ENCODE peak calls at places on chromosome X, in ten cellular contexts. K is gastrocnemius medialis; R is naive thymus-derived CD4-positive, alpha-beta T cell; I is upper lobe of right lung; A is K562; N is left lung; O is foreskin keratinocyte; W is CD4-positive, alpha-beta T cell; M is right lobe of liver; B is CD8-positive, alpha-beta T cell. G is an unnamed sample. For H3K27me3, the result is how much of the 10 kb centered on the place peaks cover.

GRCh38 chrX:14064632-14065432 is 35.1 kb upstream of the GEMIN8 start:
- ATAC-seq in K (no peak), R (no peak), I (no peak), A (peak), N (no peak), O (no peak), W (no peak), M (no peak), B (no peak), G (no peak)

GRCh38 chrX:20414781-20415445 is 148.2 kb upstream of the RPS6KA3 start:
- ATAC-seq in K (no peak), R (no peak), I (no peak), A (no peak), N (no peak), O (no peak), W (peak), M (no peak), B (peak), G (no peak)

GRCh38 chrX:47264507-47265173 is 31.8 kb downstream of the USP11 start:
- ATAC-seq in K (no peak), R (no peak), I (peak), A (peak), N (no peak), O (peak), W (no peak), M (no peak), B (no peak), G (no peak)

GRCh38 chrX:27186671-27187070 is 276.5 kb downstream of the PPP4R3C start:
- ATAC-seq in K (no peak), R (no peak), I (peak), A (no peak), N (peak), O (no peak), W (no peak), M (peak), B (no peak), G (no peak)

GRCh38 chrX:129940721-129941120 is 34.8 kb downstream of the UTP14A start:
- ATAC-seq in K (no peak), R (no peak), I (no peak), A (no peak), N (no peak), O (no peak), W (no peak), M (no peak), B (no peak), G (no peak)

GRCh38 chrX:78024349-78025108 is 55.1 kb upstream of the PGAM4 start:
- ATAC-seq in K (no peak), R (peak), I (peak), A (peak), N (peak), O (peak), W (peak), M (peak), B (peak), G (no peak)

GRCh38 chrX:41909068-41909467 is 14.3 kb downstream of the CASK start:
- ATAC-seq in K (no peak), R (peak), I (no peak), A (no peak), N (no peak), O (no peak), W (peak), M (no peak), B (peak), G (no peak)

GRCh38 chrX:1521459-1521956 is 15.5 kb downstream of the P2RY8 start:
- ATAC-seq in K (no peak), R (peak), I (peak), A (peak), N (peak), O (no peak), W (peak), M (peak), B (peak), G (no peak)

GRCh38 chrX:1420371-1420770 is 28.5 kb upstream of the SLC25A6 start:
- ATAC-seq in K (no peak), R (no peak), I (no peak), A (peak), N (no peak), O (no peak), W (no peak), M (peak), B (no peak), G (no peak)

GRCh38 chrX:152642931-152643525 is 5.3 kb downstream of the GABRQ start:
- ATAC-seq in K (no peak), R (no peak), I (no peak), A (no peak), N (no peak), O (no peak), W (no peak), M (no peak), B (no peak), G (no peak)

GRCh38 chrX:46209768-46210167 is 335.5 kb downstream of the ZNF674 start:
- ATAC-seq in K (no peak), R (no peak), I (no peak), A (no peak), N (peak), O (peak), W (no peak), M (no peak), B (no peak), G (no peak)

GRCh38 chrX:40366661-40367060 is 214.1 kb upstream of the ATP6AP2 start:
- ATAC-seq in K (no peak), R (no peak), I (no peak), A (no peak), N (no peak), O (no peak), W (no peak), M (no peak), B (no peak), G (no peak)

GRCh38 chrX:38305971-38306370 is 21.3 kb downstream of the RPGR start:
- ATAC-seq in K (peak), R (no peak), I (no peak), A (no peak), N (no peak), O (no peak), W (no peak), M (peak), B (no peak), G (peak)

GRCh38 chrX:24203072-24203808 is 53.7 kb downstream of the ZFX start:
- ATAC-seq in K (peak), R (no peak), I (no peak), A (no peak), N (no peak), O (no peak), W (no peak), M (peak), B (no peak), G (no peak)

GRCh38 chrX:135421932-135422809 is at the start of gene SMIM10L2A:
- ATAC-seq in K (peak), R (peak), I (no peak), A (peak), N (no peak), O (peak), W (peak), M (no peak), B (peak), G (no peak)

GRCh38 chrX:40473460-40474204 is 107.1 kb upstream of the ATP6AP2 start:
- ATAC-seq in K (no peak), R (no peak), I (no peak), A (no peak), N (no peak), O (no peak), W (no peak), M (no peak), B (no peak), G (no peak)

GRCh38 chrX:21944136-21944615 is 3.7 kb downstream of the SMS start:
- ATAC-seq in K (no peak), R (no peak), I (no peak), A (no peak), N (no peak), O (peak), W (no peak), M (no peak), B (no peak), G (no peak)

GRCh38 chrX:49072712-49073095 is 1.1 kb downstream of the PRAF2 start:
- ATAC-seq in K (no peak), R (no peak), I (no peak), A (peak), N (no peak), O (no peak), W (no peak), M (no peak), B (no peak), G (no peak)

GRCh38 chrX:24590111-24590510 is 57.0 kb downstream of the PCYT1B start:
- ATAC-seq in K (no peak), R (no peak), I (no peak), A (no peak), N (no peak), O (no peak), W (no peak), M (no peak), B (no peak), G (no peak)

GRCh38 chrX:63754141-63754859 is 30.7 kb downstream of the ARHGEF9 start:
- ATAC-seq in K (peak), R (peak), I (peak), A (no peak), N (peak), O (peak), W (peak), M (peak), B (peak), G (no peak)

GRCh38 chrX:43405191-43405590 is 250.9 kb upstream of the MAOA start:
- ATAC-seq in K (no peak), R (no peak), I (no peak), A (no peak), N (no peak), O (no peak), W (no peak), M (no peak), B (no peak), G (no peak)

GRCh38 chrX:33725556-33726232 is 406.4 kb downstream of the FAM47A start:
- ATAC-seq in K (peak), R (no peak), I (peak), A (no peak), N (peak), O (peak), W (no peak), M (no peak), B (no peak), G (peak)

GRCh38 chrX:78119521-78120227 is 15.6 kb downstream of the PGK1 start:
- ATAC-seq in K (no peak), R (peak), I (no peak), A (peak), N (peak), O (peak), W (peak), M (peak), B (peak), G (no peak)

GRCh38 chrX:138759217-138759943 is 47.9 kb upstream of the FGF13 start:
- ATAC-seq in K (peak), R (no peak), I (peak), A (no peak), N (peak), O (no peak), W (no peak), M (no peak), B (no peak), G (no peak)

GRCh38 chrX:138763761-138764160 is 52.2 kb upstream of the FGF13 start:
- ATAC-seq in K (no peak), R (no peak), I (no peak), A (no peak), N (no peak), O (no peak), W (no peak), M (no peak), B (no peak), G (no peak)

GRCh38 chrX:138769918-138770317 is 58.4 kb upstream of the FGF13 start:
- ATAC-seq in K (no peak), R (no peak), I (no peak), A (no peak), N (no peak), O (no peak), W (no peak), M (no peak), B (no peak), G (no peak)

GRCh38 chrX:138761380-138761779 is 49.9 kb upstream of the FGF13 start:
- ATAC-seq in K (no peak), R (no peak), I (no peak), A (no peak), N (no peak), O (no peak), W (no peak), M (peak), B (no peak), G (no peak)

GRCh38 chrX:138765061-138765460 is 53.5 kb upstream of the FGF13 start:
- ATAC-seq in K (no peak), R (no peak), I (no peak), A (no peak), N (no peak), O (no peak), W (no peak), M (no peak), B (no peak), G (no peak)
- H3K27me3 ChIP-seq in K (under half), R (under half), I (under half), A (under half), N (under half), O (under half), W (under half), M (under half), B (under half), G (under half)

GRCh38 chrX:86210772-86211171 is 62.5 kb downstream of the DACH2 start:
- ATAC-seq in K (no peak), R (no peak), I (no peak), A (no peak), N (no peak), O (no peak), W (no peak), M (no peak), B (no peak), G (no peak)
- H3K27me3 ChIP-seq in K (under half), R (under half), I (under half), A (under half), N (under half), O (under half), W (under half), M (under half), B (under half), G (under half)

DNA sequence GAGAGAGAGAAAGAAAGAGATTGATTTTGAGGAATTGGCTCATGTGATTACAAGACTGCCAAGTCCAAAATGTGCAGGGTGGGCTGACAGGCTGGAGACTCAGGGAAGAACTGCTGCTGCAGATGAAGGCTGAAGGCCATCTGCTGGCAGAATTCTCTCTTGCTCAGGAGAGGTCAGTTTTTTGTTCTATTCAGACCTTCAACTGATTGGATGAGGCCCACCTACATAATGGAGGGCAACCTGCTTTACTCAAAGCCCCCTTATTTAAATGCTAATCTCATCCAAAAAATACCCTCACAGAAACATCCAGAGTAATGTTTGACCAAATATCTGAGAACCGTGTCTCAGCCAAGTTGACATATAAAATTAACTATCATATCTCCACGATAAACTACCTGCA is 38.2 kb upstream of the MAMLD1 start:
- ATAC-seq in K (no peak), R (no peak), I (no peak), A (no peak), N (no peak), O (no peak), W (no peak), M (no peak), B (no peak), G (no peak)
- H3K27me3 ChIP-seq in K (under half), R (under half), I (under half), A (under half), N (under half), O (under half), W (under half), M (under half), B (under half), G (under half)

GRCh38 chrX:132393090-132393884 is 95.6 kb downstream of the MBNL3 start:
- ATAC-seq in K (no peak), R (no peak), I (no peak), A (no peak), N (no peak), O (no peak), W (no peak), M (no peak), B (no peak), G (no peak)

GRCh38 chrX:132395059-132395458 is 93.8 kb downstream of the MBNL3 start:
- ATAC-seq in K (no peak), R (no peak), I (no peak), A (no peak), N (no peak), O (no peak), W (no peak), M (no peak), B (no peak), G (no peak)

GRCh38 chrX:132390817-132391216 is 98.0 kb downstream of the MBNL3 start:
- ATAC-seq in K (no peak), R (no peak), I (no peak), A (no peak), N (no peak), O (no peak), W (no peak), M (no peak), B (no peak), G (no peak)

GRCh38 chrX:132395645-132396044 is 93.2 kb downstream of the MBNL3 start:
- ATAC-seq in K (no peak), R (no peak), I (no peak), A (no peak), N (no peak), O (no peak), W (no peak), M (no peak), B (no peak), G (no peak)

GRCh38 chrX:132393992-132394391 is 94.8 kb downstream of the MBNL3 start:
- ATAC-seq in K (no peak), R (no peak), I (no peak), A (no peak), N (no peak), O (no peak), W (no peak), M (no peak), B (no peak), G (no peak)
- H3K27me3 ChIP-seq in K (under half), R (under half), I (under half), A (under half), N (under half), O (under half), W (under half), M (under half), B (under half), G (under half)

GRCh38 chrX:17295788-17296187 is 79.2 kb upstream of the NHS start:
- ATAC-seq in K (no peak), R (no peak), I (no peak), A (no peak), N (no peak), O (no peak), W (no peak), M (no peak), B (no peak), G (no peak)
- H3K27me3 ChIP-seq in K (under half), R (under half), I (under half), A (under half), N (under half), O (under half), W (under half), M (under half), B (under half), G (under half)